ENCODE peak calls at places on chromosomes 4 and X, in five cellular contexts. E, I, R, V and F are unnamed samples.
A peak's percentile ranks its signal among the peaks of the same experiment; 100 is the strongest.

GRCh38 chr4:1749370-1749769 is 28.0 kb downstream of the TACC3 start:
- DNase-seq in R (no peak), V (no peak), I (no peak), E (no peak), F (no peak)

GRCh38 chr4:76035146-76035545 is 724 bp downstream of the CXCL11 start:
- DNase-seq in I (no peak), V (no peak), R (no peak), E (no peak), F (no peak)

GRCh38 chrX:129606918-129607317 is 47.8 kb downstream of the APLN start:
- DNase-seq in V (no peak), R (peak; percentile 60), E (no peak), I (no peak), F (no peak)

GRCh38 chr4:73848183-73848777 is 4.8 kb upstream of the PF4V1 start:
- DNase-seq in V (no peak), I (no peak), R (no peak), E (no peak), F (no peak)

GRCh38 chr4:174919886-174920423 is 1.8 kb downstream of the ADAM29 start:
- DNase-seq in V (no peak), E (no peak), I (no peak), R (no peak), F (no peak)

GRCh38 chr4:185880571-185880970 is 68.6 kb upstream of the SORBS2 start:
- DNase-seq in I (no peak), E (no peak), V (no peak), R (no peak), F (no peak)

GRCh38 chrX:56226980-56227379 is 5.2 kb upstream of the KLF8 start:
- DNase-seq in I (no peak), R (no peak), V (no peak), E (no peak), F (no peak)

GRCh38 chr4:126851391-126851790 is 781.4 kb upstream of the INTU start:
- DNase-seq in R (peak; percentile 18), I (no peak), E (no peak), V (no peak), F (no peak)

GRCh38 chrX:38694394-38694793 is 106.9 kb upstream of the MID1IP1 start:
- DNase-seq in R (no peak), V (no peak), I (no peak), E (no peak), F (no peak)

GRCh38 chr4:11252149-11252548 is 176.5 kb downstream of the HS3ST1 start:
- DNase-seq in E (no peak), I (no peak), R (no peak), V (no peak), F (no peak)

GRCh38 chrX:131792789-131793462 is 230.2 kb upstream of the STK26 start:
- DNase-seq in E (peak; percentile 91), V (no peak), I (no peak), R (no peak), F (no peak)

GRCh38 chr4:4693755-4694295 is 152.0 kb upstream of the STX18 start:
- DNase-seq in R (no peak), V (no peak), I (no peak), E (no peak), F (no peak)

GRCh38 chr4:38243385-38244053 is 283.3 kb downstream of the PTTG2 start:
- DNase-seq in E (no peak), R (peak; percentile 23), V (no peak), I (no peak), F (no peak)

GRCh38 chr4:40316782-40317635 is 18.1 kb upstream of the CHRNA9 start:
- DNase-seq in V (peak; percentile 65), I (no peak), E (peak; percentile 58), R (peak; percentile 96), F (no peak)

GRCh38 chr4:91826186-91826585 is 477.6 kb upstream of the GRID2 start:
- DNase-seq in E (no peak), I (no peak), V (no peak), R (peak; percentile 56), F (peak; percentile 54)

GRCh38 chrX:86981326-86981890 is 536.2 kb upstream of the KLHL4 start:
- DNase-seq in R (no peak), E (no peak), I (no peak), V (no peak), F (no peak)

GRCh38 chr4:69383281-69383680 is 103.0 kb downstream of the UGT2B28 start:
- DNase-seq in R (no peak), I (no peak), V (no peak), E (no peak), F (no peak)

GRCh38 chrX:150456466-150456865 is 93.3 kb downstream of the MAMLD1 start:
- DNase-seq in E (no peak), R (no peak), V (no peak), I (no peak), F (peak; percentile 10)

GRCh38 chrX:119475389-119476101 is 7.3 kb downstream of the SLC25A5 start:
- DNase-seq in E (no peak), R (no peak), V (no peak), I (no peak), F (no peak)

GRCh38 chr4:149549911-149550310 is 265.7 kb downstream of the IQCM start:
- DNase-seq in E (no peak), I (no peak), R (peak; percentile 6), V (no peak), F (no peak)

GRCh38 chrX:154373340-154374306 is 811 bp downstream of the FLNA start:
- DNase-seq in I (no peak), R (peak; percentile 83), E (peak; percentile 80), V (peak; percentile 87), F (no peak)

GRCh38 chrX:32673193-32673592 is 538.2 kb downstream of the DMD start:
- DNase-seq in R (peak; percentile 1), I (no peak), E (no peak), V (no peak), F (no peak)

GRCh38 chr4:37475087-37475486 is 211.1 kb downstream of the RELL1 start:
- DNase-seq in I (no peak), E (no peak), V (no peak), R (no peak), F (no peak)

GRCh38 chrX:103780701-103781402 is 4.2 kb downstream of the PLP1 start:
- DNase-seq in V (no peak), I (no peak), R (no peak), E (no peak), F (no peak)

GRCh38 chrX:50114113-50114512 is 86.7 kb downstream of the AKAP4 start:
- DNase-seq in V (no peak), I (no peak), R (no peak), E (no peak), F (no peak)

GRCh38 chr4:123397276-123398150 is 918 bp downstream of the SPRY1 start:
- DNase-seq in V (peak; percentile 77), I (peak; percentile 76), E (peak; percentile 72), R (peak; percentile 78), F (peak; percentile 26)

GRCh38 chr4:147370473-147370872 is 110.4 kb upstream of the EDNRA start:
- DNase-seq in I (no peak), E (no peak), R (peak; percentile 55), V (no peak), F (no peak)

GRCh38 chrX:126065901-126066660 is 100.0 kb downstream of the DCAF12L2 start:
- DNase-seq in E (no peak), R (no peak), I (peak; percentile 7), V (peak; percentile 17), F (no peak)

GRCh38 chr4:24794111-24794860 is 1.1 kb upstream of the SOD3 start:
- DNase-seq in V (peak; percentile 86), I (no peak), R (peak; percentile 64), E (peak; percentile 71), F (no peak)

GRCh38 chr4:141668200-141668599 is 31.8 kb downstream of the IL15 start:
- DNase-seq in V (no peak), E (no peak), I (no peak), R (no peak), F (no peak)

GRCh38 chrX:68332156-68332823 is 101.0 kb downstream of the OPHN1 start:
- DNase-seq in R (peak; percentile 25), V (no peak), I (no peak), E (no peak), F (no peak)

GRCh38 chr4:145735330-145735638 is 55.3 kb downstream of the C4orf51 start:
- DNase-seq in E (peak; percentile 48), V (no peak), R (peak; percentile 93), I (no peak), F (peak; percentile 93)

DNA sequence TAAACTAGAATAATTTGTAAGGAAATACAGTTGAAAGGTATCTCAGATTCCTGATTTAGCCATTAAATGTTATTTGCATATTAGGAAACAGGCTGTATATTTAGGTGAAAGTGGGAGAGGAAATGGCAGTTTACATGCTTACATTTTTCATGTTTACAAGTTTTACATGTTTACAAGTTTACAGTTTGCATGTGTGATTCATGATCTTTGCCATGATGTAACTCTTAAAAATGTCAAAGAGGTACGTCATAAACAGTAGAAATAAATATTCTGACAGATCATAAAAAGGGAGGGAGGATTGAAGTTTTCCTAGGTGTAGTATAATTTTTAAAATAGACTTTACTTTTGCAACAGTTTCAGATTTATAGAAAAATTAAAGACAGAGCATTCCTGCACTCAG is 45.7 kb downstream of the KDM6A start:
- DNase-seq in V (no peak), I (no peak), E (no peak), R (no peak), F (no peak)
- H3K27ac ChIP-seq in V (no peak overlapping the region), I (no peak overlapping the region), E (no peak overlapping the region), R (no peak overlapping the region), F (no peak overlapping the region)

GRCh38 chr4:52017809-52018208 is 2.4 kb downstream of the LRRC66 start:
- DNase-seq in I (no peak), V (no peak), R (no peak), E (no peak), F (no peak)
- H3K27ac ChIP-seq in I (no peak overlapping the region), V (no peak overlapping the region), R (no peak overlapping the region), E (no peak overlapping the region), F (no peak overlapping the region)

DNA sequence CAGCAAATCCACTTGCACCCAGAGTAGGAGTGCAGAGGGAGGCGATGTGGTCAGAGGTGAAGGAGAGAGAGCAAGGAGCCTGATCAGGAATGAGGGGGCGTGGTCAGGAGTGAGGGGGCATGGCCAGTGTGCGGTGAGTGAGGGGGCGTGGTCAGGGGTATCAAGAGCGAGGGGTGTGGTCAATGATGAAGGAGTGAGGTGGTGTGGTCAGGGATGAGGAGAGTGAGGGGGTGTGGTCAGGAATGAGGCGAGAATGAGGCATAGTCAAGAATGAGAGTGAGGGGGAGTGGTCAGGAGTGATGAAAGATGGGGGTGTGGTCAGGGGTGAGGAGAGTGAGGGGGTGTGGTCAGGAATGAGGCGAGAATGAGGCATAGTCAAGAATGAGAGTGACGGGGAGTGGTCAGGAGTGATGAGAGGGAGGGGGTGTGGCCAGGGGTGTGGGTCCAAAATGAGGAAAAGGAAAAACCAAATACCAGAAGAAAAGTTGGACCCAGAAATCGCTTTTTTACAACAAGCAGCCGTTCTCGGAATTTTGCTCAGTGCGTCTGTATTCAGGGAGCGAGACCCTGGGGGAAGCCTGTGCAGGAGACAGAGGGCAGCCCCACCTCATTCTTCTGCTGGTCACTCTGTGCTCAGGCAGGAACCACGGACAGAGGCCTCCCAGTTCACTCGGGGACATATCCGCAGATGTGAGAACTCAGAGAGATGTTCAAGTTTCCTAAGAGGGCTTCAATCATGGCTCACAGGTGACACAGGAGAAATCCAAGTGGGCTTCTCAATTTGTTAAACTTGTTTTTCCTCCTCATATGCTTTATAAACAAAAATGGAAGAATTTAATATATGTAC is 47.5 kb downstream of the MAGEA1 start:
- DNase-seq in E (peak; percentile 41), R (peak; percentile 69), I (peak; percentile 86), V (no peak), F (peak; percentile 77)
- H3K27ac ChIP-seq in E (no peak overlapping the region), R (no peak overlapping the region), I (peak overlapping the region; percentile 18), V (no peak overlapping the region), F (peak overlapping the region; percentile 61)

DNA sequence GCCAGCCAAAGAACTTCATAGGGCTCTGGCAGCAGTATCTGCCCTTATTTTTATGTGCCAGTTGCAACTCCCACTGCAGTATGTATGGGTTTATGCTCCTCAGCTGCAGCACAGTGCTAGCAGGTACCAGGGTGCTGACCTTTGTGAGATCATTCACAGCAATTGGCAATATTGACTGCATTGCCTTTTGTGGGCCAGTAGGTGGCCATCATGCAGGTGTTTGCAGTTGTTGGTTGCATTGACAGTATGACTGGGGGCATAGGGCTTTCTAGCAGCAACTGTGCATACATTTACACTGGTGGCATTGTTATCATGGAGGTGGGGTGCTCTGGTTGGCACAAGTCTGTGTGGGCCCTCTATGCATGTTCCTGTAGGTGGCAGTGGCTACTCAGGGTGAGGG is 42.5 kb downstream of the FAAH2 start:
- DNase-seq in V (no peak), I (no peak), R (no peak), E (no peak), F (no peak)
- H3K27ac ChIP-seq in V (no peak overlapping the region), I (no peak overlapping the region), R (no peak overlapping the region), E (no peak overlapping the region), F (no peak overlapping the region)